ENCODE peak calls at places on chromosomes 6 and 20, in eight cellular contexts. One of them, this sample, is unnamed.

GRCh38 chr6:160974304-160974771 is 17.2 kb upstream of the MAP3K4 start:
- DNase-seq in heart left ventricle: peak; percentile 46
- DNase-seq in uterus: peak; percentile 93
- DNase-seq in A549: no peak
- DNase-seq in tibial nerve: peak; percentile 56
- DNase-seq in esophagus squamous epithelium: no peak
- DNase-seq in ovary: peak; percentile 83
- DNase-seq in transverse colon: peak; percentile 44
- DNase-seq in this sample: no peak

GRCh38 chr6:32192608-32193039 is at the start of gene GPSM3:
- DNase-seq in heart left ventricle: peak; percentile 81
- DNase-seq in uterus: no peak
- DNase-seq in A549: no peak
- DNase-seq in tibial nerve: no peak
- DNase-seq in esophagus squamous epithelium: no peak
- DNase-seq in ovary: peak; percentile 61
- DNase-seq in transverse colon: peak; percentile 78
- DNase-seq in this sample: peak; percentile 69

GRCh38 chr20:4084096-4084495 is 68.7 kb upstream of the RNF24 start:
- DNase-seq in heart left ventricle: no peak
- DNase-seq in uterus: no peak
- DNase-seq in A549: no peak
- DNase-seq in tibial nerve: no peak
- DNase-seq in esophagus squamous epithelium: no peak
- DNase-seq in ovary: no peak
- DNase-seq in transverse colon: no peak
- DNase-seq in this sample: no peak

GRCh38 chr20:9110916-9111432 is 42.1 kb downstream of the PLCB4 start:
- DNase-seq in heart left ventricle: no peak
- DNase-seq in uterus: no peak
- DNase-seq in A549: no peak
- DNase-seq in tibial nerve: no peak
- DNase-seq in esophagus squamous epithelium: no peak
- DNase-seq in ovary: no peak
- DNase-seq in transverse colon: no peak
- DNase-seq in this sample: no peak

GRCh38 chr6:11221623-11222384 is 10.7 kb downstream of the NEDD9 start:
- DNase-seq in heart left ventricle: no peak
- DNase-seq in uterus: no peak
- DNase-seq in A549: peak; percentile 20
- DNase-seq in tibial nerve: no peak
- DNase-seq in esophagus squamous epithelium: no peak
- DNase-seq in ovary: no peak
- DNase-seq in transverse colon: no peak
- DNase-seq in this sample: no peak

GRCh38 chr6:107941627-107942026 is 16.4 kb downstream of the SEC63 start:
- DNase-seq in heart left ventricle: no peak
- DNase-seq in uterus: no peak
- DNase-seq in A549: no peak
- DNase-seq in tibial nerve: no peak
- DNase-seq in esophagus squamous epithelium: no peak
- DNase-seq in ovary: no peak
- DNase-seq in transverse colon: no peak
- DNase-seq in this sample: no peak

GRCh38 chr20:41085606-41086005 is 51.7 kb upstream of the PLCG1 start:
- DNase-seq in heart left ventricle: no peak
- DNase-seq in uterus: no peak
- DNase-seq in A549: no peak
- DNase-seq in tibial nerve: no peak
- DNase-seq in esophagus squamous epithelium: no peak
- DNase-seq in ovary: no peak
- DNase-seq in transverse colon: no peak
- DNase-seq in this sample: no peak

GRCh38 chr6:92737983-92738382 is 681.4 kb downstream of the EPHA7 start:
- DNase-seq in heart left ventricle: no peak
- DNase-seq in uterus: no peak
- DNase-seq in A549: no peak
- DNase-seq in tibial nerve: no peak
- DNase-seq in esophagus squamous epithelium: no peak
- DNase-seq in ovary: no peak
- DNase-seq in transverse colon: no peak
- DNase-seq in this sample: no peak

GRCh38 chr6:159104931-159105330 is 60.1 kb upstream of the TAGAP start:
- DNase-seq in heart left ventricle: no peak
- DNase-seq in uterus: no peak
- DNase-seq in A549: no peak
- DNase-seq in tibial nerve: no peak
- DNase-seq in esophagus squamous epithelium: no peak
- DNase-seq in ovary: no peak
- DNase-seq in transverse colon: peak; percentile 40
- DNase-seq in this sample: no peak

GRCh38 chr6:19759117-19759880 is 77.9 kb upstream of the ID4 start:
- DNase-seq in heart left ventricle: no peak
- DNase-seq in uterus: no peak
- DNase-seq in A549: peak; percentile 11
- DNase-seq in tibial nerve: no peak
- DNase-seq in esophagus squamous epithelium: no peak
- DNase-seq in ovary: no peak
- DNase-seq in transverse colon: no peak
- DNase-seq in this sample: no peak

GRCh38 chr20:63889241-63890200 is 5.4 kb upstream of the DNAJC5 start:
- DNase-seq in heart left ventricle: no peak
- DNase-seq in uterus: no peak
- DNase-seq in A549: no peak
- DNase-seq in tibial nerve: no peak
- DNase-seq in esophagus squamous epithelium: no peak
- DNase-seq in ovary: no peak
- DNase-seq in transverse colon: no peak
- DNase-seq in this sample: no peak

GRCh38 chr6:15395087-15395486 is 149.2 kb downstream of the JARID2 start:
- DNase-seq in heart left ventricle: no peak
- DNase-seq in uterus: no peak
- DNase-seq in A549: no peak
- DNase-seq in tibial nerve: no peak
- DNase-seq in esophagus squamous epithelium: no peak
- DNase-seq in ovary: no peak
- DNase-seq in transverse colon: no peak
- DNase-seq in this sample: no peak

GRCh38 chr6:41591859-41592502 is 45.8 kb downstream of the FOXP4 start:
- DNase-seq in heart left ventricle: peak; percentile 71
- DNase-seq in uterus: peak; percentile 81
- DNase-seq in A549: peak; percentile 43
- DNase-seq in tibial nerve: peak; percentile 90
- DNase-seq in esophagus squamous epithelium: no peak
- DNase-seq in ovary: peak; percentile 79
- DNase-seq in transverse colon: peak; percentile 77
- DNase-seq in this sample: peak; percentile 54

GRCh38 chr6:107235521-107235920 is 120.2 kb upstream of the BEND3 start:
- DNase-seq in heart left ventricle: no peak
- DNase-seq in uterus: no peak
- DNase-seq in A549: no peak
- DNase-seq in tibial nerve: peak; percentile 27
- DNase-seq in esophagus squamous epithelium: no peak
- DNase-seq in ovary: no peak
- DNase-seq in transverse colon: no peak
- DNase-seq in this sample: no peak

GRCh38 chr6:1838604-1839003 is 228.9 kb downstream of the FOXC1 start:
- DNase-seq in heart left ventricle: no peak
- DNase-seq in uterus: no peak
- DNase-seq in A549: no peak
- DNase-seq in tibial nerve: no peak
- DNase-seq in esophagus squamous epithelium: no peak
- DNase-seq in ovary: no peak
- DNase-seq in transverse colon: no peak
- DNase-seq in this sample: no peak

GRCh38 chr6:82248233-82248735 is 740 bp upstream of the IBTK start:
- DNase-seq in heart left ventricle: no peak
- DNase-seq in uterus: no peak
- DNase-seq in A549: peak; percentile 92
- DNase-seq in tibial nerve: no peak
- DNase-seq in esophagus squamous epithelium: no peak
- DNase-seq in ovary: no peak
- DNase-seq in transverse colon: peak; percentile 21
- DNase-seq in this sample: no peak

GRCh38 chr6:52077961-52078613 is 9.3 kb downstream of the PKHD1 start:
- DNase-seq in heart left ventricle: no peak
- DNase-seq in uterus: no peak
- DNase-seq in A549: no peak
- DNase-seq in tibial nerve: no peak
- DNase-seq in esophagus squamous epithelium: no peak
- DNase-seq in ovary: no peak
- DNase-seq in transverse colon: no peak
- DNase-seq in this sample: no peak

GRCh38 chr6:25012657-25013056 is 76.9 kb upstream of the RIPOR2 start:
- DNase-seq in heart left ventricle: no peak
- DNase-seq in uterus: no peak
- DNase-seq in A549: no peak
- DNase-seq in tibial nerve: no peak
- DNase-seq in esophagus squamous epithelium: no peak
- DNase-seq in ovary: no peak
- DNase-seq in transverse colon: no peak
- DNase-seq in this sample: no peak

DNA sequence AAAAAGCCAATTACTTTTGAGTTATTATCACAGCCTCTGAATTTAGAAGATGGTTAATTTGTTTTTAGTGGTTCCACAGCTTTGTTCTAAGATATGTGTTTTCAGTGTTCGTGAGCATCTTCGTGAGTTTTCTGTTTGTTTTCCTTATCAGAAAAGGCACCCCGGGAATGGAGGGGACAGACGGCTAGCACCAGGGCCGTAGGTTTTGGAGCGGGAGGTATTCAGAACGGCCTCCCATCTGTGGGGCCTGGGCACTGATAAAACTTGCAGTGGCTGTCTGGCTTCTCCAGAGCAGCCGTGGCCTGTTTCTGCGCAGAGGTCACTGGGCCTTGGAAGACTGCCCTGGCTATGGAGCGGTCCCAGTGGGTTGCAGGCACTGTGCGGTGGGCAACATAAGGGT is 215.2 kb downstream of the ARID1B start:
- DNase-seq in heart left ventricle: peak; percentile 46
- DNase-seq in uterus: no peak
- DNase-seq in A549: no peak
- DNase-seq in tibial nerve: no peak
- DNase-seq in esophagus squamous epithelium: no peak
- DNase-seq in ovary: peak; percentile 53
- DNase-seq in transverse colon: no peak
- DNase-seq in this sample: no peak
- H3K27ac ChIP-seq in heart left ventricle: peak overlapping the region; percentile 3
- H3K27ac ChIP-seq in uterus: no peak overlapping the region
- H3K27ac ChIP-seq in A549: no peak overlapping the region
- H3K27ac ChIP-seq in tibial nerve: no peak overlapping the region
- H3K27ac ChIP-seq in esophagus squamous epithelium: no peak overlapping the region
- H3K27ac ChIP-seq in ovary: no peak overlapping the region
- H3K27ac ChIP-seq in transverse colon: peak overlapping the region; percentile 42
- H3K27ac ChIP-seq in this sample: no peak overlapping the region

GRCh38 chr6:23003671-23004598 is 434.6 kb downstream of the HDGFL1 start:
- DNase-seq in heart left ventricle: no peak
- DNase-seq in uterus: peak; percentile 32
- DNase-seq in A549: no peak
- DNase-seq in tibial nerve: peak; percentile 36
- DNase-seq in esophagus squamous epithelium: no peak
- DNase-seq in ovary: no peak
- DNase-seq in transverse colon: no peak
- DNase-seq in this sample: no peak
- H3K4me3 ChIP-seq in heart left ventricle: peak overlapping the region; percentile 18
- H3K4me3 ChIP-seq in uterus: no peak overlapping the region
- H3K4me3 ChIP-seq in A549: no peak overlapping the region
- H3K4me3 ChIP-seq in tibial nerve: peak overlapping the region; percentile 19
- H3K4me3 ChIP-seq in esophagus squamous epithelium: no peak overlapping the region
- H3K4me3 ChIP-seq in ovary: no peak overlapping the region
- H3K4me3 ChIP-seq in transverse colon: no peak overlapping the region
- H3K4me3 ChIP-seq in this sample: no peak overlapping the region

DNA sequence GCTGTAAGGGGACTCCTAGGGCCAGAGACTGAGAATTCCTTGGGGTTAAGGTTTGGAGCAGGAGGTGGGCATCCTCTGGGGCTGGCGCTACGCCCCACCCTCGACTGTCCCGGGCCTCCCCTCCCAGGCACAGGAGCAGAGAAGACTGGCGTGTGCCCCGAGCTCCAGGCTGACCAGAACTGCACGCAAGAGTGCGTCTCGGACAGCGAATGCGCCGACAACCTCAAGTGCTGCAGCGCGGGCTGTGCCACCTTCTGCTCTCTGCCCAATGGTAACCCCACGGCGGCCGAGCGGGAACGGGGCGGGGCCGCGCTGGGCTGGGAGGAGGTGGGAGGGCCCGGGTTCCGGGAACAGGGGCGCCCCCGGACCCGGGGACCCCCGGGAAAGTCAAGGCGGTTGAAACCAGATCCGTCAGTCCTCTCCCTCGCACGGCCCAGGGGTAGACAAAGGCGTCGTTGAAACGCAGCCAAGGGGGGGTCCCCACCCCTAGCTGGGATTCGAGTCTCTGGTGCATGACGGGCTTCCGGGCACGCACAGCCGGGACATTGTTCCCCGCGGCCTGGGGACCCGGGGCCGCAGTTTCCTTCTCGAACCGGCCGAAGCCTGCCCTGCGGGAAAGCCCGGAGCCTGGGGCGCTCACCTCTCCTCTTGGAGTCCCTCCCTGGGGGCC is 844 bp downstream of the WFDC2 start:
- DNase-seq in heart left ventricle: peak; percentile 31
- DNase-seq in uterus: no peak
- DNase-seq in A549: no peak
- DNase-seq in tibial nerve: no peak
- DNase-seq in esophagus squamous epithelium: no peak
- DNase-seq in ovary: peak; percentile 40
- DNase-seq in transverse colon: peak; percentile 68
- DNase-seq in this sample: no peak
- TF ChIP-seq POLR2A in heart left ventricle: no peak
- TF ChIP-seq POLR2A in uterus: no peak
- TF ChIP-seq POLR2A in A549: no peak
- TF ChIP-seq POLR2A in tibial nerve: no peak
- TF ChIP-seq POLR2A in esophagus squamous epithelium: no peak
- TF ChIP-seq POLR2A in ovary: no peak
- TF ChIP-seq POLR2A in transverse colon: peak; percentile 67
- TF ChIP-seq POLR2A in this sample: no peak

GRCh38 chr20:986733-987355 is 15.3 kb downstream of the RSPO4 start:
- DNase-seq in heart left ventricle: no peak
- DNase-seq in uterus: no peak
- DNase-seq in A549: no peak
- DNase-seq in tibial nerve: no peak
- DNase-seq in esophagus squamous epithelium: no peak
- DNase-seq in ovary: no peak
- DNase-seq in transverse colon: no peak
- DNase-seq in this sample: no peak

GRCh38 chr20:990293-990959 is 11.7 kb downstream of the RSPO4 start:
- DNase-seq in heart left ventricle: no peak
- DNase-seq in uterus: no peak
- DNase-seq in A549: no peak
- DNase-seq in tibial nerve: no peak
- DNase-seq in esophagus squamous epithelium: no peak
- DNase-seq in ovary: no peak
- DNase-seq in transverse colon: no peak
- DNase-seq in this sample: no peak

GRCh38 chr20:987677-988076 is 14.4 kb downstream of the RSPO4 start:
- DNase-seq in heart left ventricle: no peak
- DNase-seq in uterus: no peak
- DNase-seq in A549: no peak
- DNase-seq in tibial nerve: no peak
- DNase-seq in esophagus squamous epithelium: no peak
- DNase-seq in ovary: no peak
- DNase-seq in transverse colon: no peak
- DNase-seq in this sample: no peak

GRCh38 chr20:992801-993535 is 9.1 kb downstream of the RSPO4 start:
- DNase-seq in heart left ventricle: no peak
- DNase-seq in uterus: no peak
- DNase-seq in A549: no peak
- DNase-seq in tibial nerve: no peak
- DNase-seq in esophagus squamous epithelium: no peak
- DNase-seq in ovary: no peak
- DNase-seq in transverse colon: no peak
- DNase-seq in this sample: no peak

GRCh38 chr20:991850-992249 is 10.3 kb downstream of the RSPO4 start:
- DNase-seq in heart left ventricle: no peak
- DNase-seq in uterus: no peak
- DNase-seq in A549: peak; percentile 41
- DNase-seq in tibial nerve: no peak
- DNase-seq in esophagus squamous epithelium: no peak
- DNase-seq in ovary: no peak
- DNase-seq in transverse colon: no peak
- DNase-seq in this sample: no peak
- H3K27ac ChIP-seq in heart left ventricle: no peak overlapping the region
- H3K27ac ChIP-seq in uterus: no peak overlapping the region
- H3K27ac ChIP-seq in A549: no peak overlapping the region
- H3K27ac ChIP-seq in tibial nerve: no peak overlapping the region
- H3K27ac ChIP-seq in esophagus squamous epithelium: no peak overlapping the region
- H3K27ac ChIP-seq in ovary: no peak overlapping the region
- H3K27ac ChIP-seq in transverse colon: no peak overlapping the region
- H3K27ac ChIP-seq in this sample: no peak overlapping the region